ENCODE peak calls at places on chromosomes 16 and 17, in five cellular contexts. G is colonic mucosa, P is uterus, Y is body of pancreas, J is pancreas. B is an unnamed sample.

GRCh38 chr16:49658491-49658890 is 197.4 kb downstream of the ZNF423 start:
- DNase-seq in G (no peak), J (no peak), P (no peak), Y (no peak), B (no peak)

GRCh38 chr16:351804-352520 is 561 bp downstream of the AXIN1 start:
- DNase-seq in G (peak), P (no peak), J (peak), Y (peak), B (no peak)

GRCh38 chr16:1333149-1333812 is at the start of gene BAIAP3:
- DNase-seq in J (no peak), Y (peak), P (no peak), G (peak), B (no peak)

GRCh38 chr16:85479972-85480726 is 133.0 kb upstream of the GSE1 start:
- DNase-seq in G (peak), J (no peak), P (no peak), Y (peak), B (no peak)

GRCh38 chr16:70689970-70690905 is 4.4 kb upstream of the MTSS2 start:
- DNase-seq in P (no peak), J (peak), G (peak), Y (no peak), B (no peak)

GRCh38 chr17:2885751-2886150 is 89.5 kb downstream of the RAP1GAP2 start:
- DNase-seq in P (no peak), Y (no peak), J (no peak), G (no peak), B (no peak)

GRCh38 chr17:80561541-80562114 is 17.0 kb downstream of the RPTOR start:
- DNase-seq in Y (no peak), P (no peak), J (no peak), G (no peak), B (no peak)

GRCh38 chr16:89723279-89724250 is 2.2 kb downstream of the ZNF276 start:
- DNase-seq in P (no peak), Y (no peak), J (no peak), G (no peak), B (peak)

GRCh38 chr17:15265131-15265530 is at the start of gene PMP22:
- DNase-seq in J (no peak), Y (no peak), P (peak), G (peak), B (no peak)

DNA sequence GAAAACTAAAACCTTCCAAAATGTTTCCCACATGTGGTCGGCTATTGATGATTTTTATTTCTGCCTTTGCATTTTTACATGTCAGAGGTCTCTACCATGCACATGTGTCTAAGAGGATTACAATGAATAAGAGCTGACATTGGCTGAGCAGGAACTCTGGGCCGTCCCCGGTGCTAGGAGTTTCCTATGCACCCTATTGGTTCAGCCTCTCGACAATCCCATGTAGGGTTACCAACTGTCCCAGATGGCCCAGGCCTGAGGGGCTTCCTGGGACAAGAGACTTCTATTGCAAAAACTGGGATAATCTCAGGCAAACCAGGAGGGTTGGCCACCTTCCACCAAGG is 115.6 kb upstream of the TNRC6C start:
- DNase-seq in P (no peak), G (no peak), J (no peak), Y (no peak), B (no peak)
- H3K27ac ChIP-seq in P (no peak), G (no peak), J (no peak), Y (no peak), B (no peak)

DNA sequence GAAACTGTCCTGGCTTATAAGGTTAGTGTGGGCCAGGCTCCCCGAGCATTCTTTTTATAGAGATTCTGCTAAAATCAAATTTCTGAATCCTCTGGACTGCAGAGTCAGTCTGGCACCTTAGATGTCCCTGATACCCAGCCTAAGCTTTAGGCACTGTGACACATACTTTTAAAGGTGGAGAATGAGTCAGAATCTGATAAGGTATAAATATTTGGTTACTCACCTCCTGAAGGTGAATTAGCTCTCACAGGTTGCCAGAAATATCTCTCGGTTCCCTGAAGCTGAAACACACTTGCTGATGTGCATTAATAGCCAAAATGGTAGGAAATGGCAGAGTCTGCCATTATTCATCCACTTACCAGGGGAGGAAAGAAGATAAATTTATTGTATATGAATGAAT is 446.9 kb downstream of the UTP18 start:
- DNase-seq in G (no peak), Y (no peak), J (no peak), P (no peak), B (no peak)
- H3K27ac ChIP-seq in G (no peak), Y (no peak), J (no peak), P (no peak), B (no peak)

GRCh38 chr16:57268804-57269800 is 15.4 kb downstream of the PLLP start:
- DNase-seq in G (peak), P (no peak), J (peak), Y (peak), B (no peak)

GRCh38 chr16:57265850-57266530 is 18.5 kb downstream of the PLLP start:
- DNase-seq in J (peak), Y (peak), P (no peak), G (peak), B (peak)

GRCh38 chr16:57264381-57264780 is 19.3 kb downstream of the ARL2BP start:
- DNase-seq in P (no peak), J (no peak), Y (no peak), G (no peak), B (no peak)

GRCh38 chr16:57264950-57265371 is 19.5 kb downstream of the PLLP start:
- DNase-seq in J (peak), G (peak), Y (peak), P (no peak), B (no peak)

GRCh38 chr16:57266531-57267268 is 17.8 kb downstream of the PLLP start:
- DNase-seq in P (no peak), G (peak), Y (peak), J (peak), B (no peak)
- H3K27ac ChIP-seq in P (no peak), G (peak), Y (peak), J (peak), B (peak)

GRCh38 chr17:29713626-29714025 is 90.9 kb upstream of the CORO6 start:
- DNase-seq in Y (no peak), P (no peak), J (no peak), G (no peak), B (no peak)
- H3K27ac ChIP-seq in Y (no peak), P (no peak), J (no peak), G (no peak), B (peak)

DNA sequence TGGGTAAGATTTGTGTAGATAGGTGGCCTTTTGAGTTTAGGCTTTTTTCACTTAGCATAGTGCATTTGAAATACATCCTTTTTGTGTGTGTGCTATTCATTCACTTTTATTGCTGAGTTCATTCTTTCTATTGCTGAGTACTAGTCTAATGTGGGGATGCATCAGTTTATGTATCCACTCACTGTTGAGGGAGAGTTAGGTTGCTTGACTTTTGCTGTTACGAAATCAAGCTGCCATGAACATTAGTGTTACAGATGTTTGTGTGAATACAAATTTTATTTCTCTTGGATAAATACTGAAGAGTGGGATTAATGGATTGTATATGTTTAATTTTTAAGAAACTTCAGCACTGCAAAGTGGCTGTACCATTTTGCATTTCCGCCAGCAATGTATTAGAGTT is 74.3 kb downstream of the SPECC1 start:
- DNase-seq in J (no peak), Y (no peak), P (no peak), G (no peak), B (no peak)
- H3K27ac ChIP-seq in J (no peak), Y (no peak), P (no peak), G (no peak), B (no peak)

DNA sequence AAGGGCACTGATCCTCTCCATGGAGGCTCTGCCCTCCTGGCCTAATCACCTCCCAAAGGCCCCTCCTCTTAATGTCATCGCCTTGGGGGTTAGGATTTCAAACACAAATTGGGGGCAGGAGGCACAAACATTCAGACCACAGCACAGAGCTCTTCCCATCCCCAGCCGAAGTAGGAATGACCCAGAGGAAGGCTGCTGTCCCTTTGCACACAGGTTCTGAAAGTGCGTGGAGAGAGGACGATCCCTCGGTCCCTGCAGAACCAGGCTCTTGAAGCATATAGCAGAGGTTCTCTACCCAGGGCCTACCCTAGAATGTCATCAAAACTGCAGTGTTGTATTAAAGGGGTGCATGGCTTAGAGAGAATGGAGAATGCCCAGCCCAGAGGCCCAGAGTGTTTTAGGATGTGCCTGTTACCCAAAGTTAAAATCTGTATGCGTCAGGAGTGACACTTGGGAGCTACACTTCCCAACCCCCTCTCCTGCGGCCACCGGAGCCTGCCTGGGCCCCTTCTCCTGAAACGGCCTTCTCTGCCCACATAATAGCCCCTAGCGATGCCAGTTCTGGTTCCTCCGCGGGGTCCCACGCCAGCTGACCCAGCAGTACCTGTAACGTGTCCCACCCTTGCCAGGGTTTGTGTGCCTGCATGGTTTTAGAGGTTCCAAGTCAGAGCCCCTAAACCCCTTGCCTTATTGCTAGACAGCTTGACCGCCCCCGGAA is 159.5 kb upstream of the CACNG5 start:
- DNase-seq in Y (no peak), J (no peak), P (no peak), G (no peak), B (no peak)
- H3K27ac ChIP-seq in Y (no peak), J (no peak), P (peak), G (no peak), B (peak)

B was measured in tibial nerve.